ENCODE peak calls at places on chromosome 18, in four cellular contexts. B, R, A and O are unnamed samples.

GRCh38 chr18:2425426-2426317 is 145.6 kb downstream of the METTL4 start:
- DNase-seq in B (no peak), R (no peak), A (peak; percentile 34), O (no peak)

GRCh38 chr18:4125246-4125938 is 329.7 kb downstream of the DLGAP1 start:
- DNase-seq in B (no peak), R (no peak), A (peak; percentile 29), O (no peak)

GRCh38 chr18:32588191-32588590 is 117.5 kb upstream of the GAREM1 start:
- DNase-seq in B (no peak), R (no peak), A (no peak), O (no peak)

GRCh38 chr18:48956378-48956777 is 5.6 kb upstream of the SMAD7 start:
- DNase-seq in B (no peak), R (no peak), A (peak; percentile 40), O (no peak)

GRCh38 chr18:48632676-48633257 is 93.9 kb downstream of the CTIF start:
- DNase-seq in B (peak; percentile 44), R (no peak), A (no peak), O (no peak)

GRCh38 chr18:79531926-79532689 is 136.4 kb downstream of the NFATC1 start:
- DNase-seq in B (peak; percentile 54), R (no peak), A (no peak), O (no peak)

GRCh38 chr18:41875094-41875780 is 79.8 kb upstream of the PIK3C3 start:
- DNase-seq in B (no peak), R (no peak), A (peak; percentile 46), O (no peak)

GRCh38 chr18:55384551-55385275 is 203.3 kb downstream of the TCF4 start:
- DNase-seq in B (no peak), R (peak; percentile 31), A (peak; percentile 45), O (no peak)

GRCh38 chr18:55950379-55951166 is 362.6 kb upstream of the TCF4 start:
- DNase-seq in B (no peak), R (no peak), A (no peak), O (no peak)

GRCh38 chr18:22817844-22818243 is 115.3 kb upstream of the RBBP8 start:
- DNase-seq in B (no peak), R (no peak), A (no peak), O (no peak)

GRCh38 chr18:38805256-38805655 is 1239.7 kb upstream of the CELF4 start:
- DNase-seq in B (no peak), R (no peak), A (no peak), O (no peak)

GRCh38 chr18:54263904-54264336 is 5.4 kb upstream of the POLI start:
- DNase-seq in B (no peak), R (peak; percentile 30), A (no peak), O (no peak)

GRCh38 chr18:32057624-32058165 is 34.0 kb upstream of the RNF138 start:
- DNase-seq in B (no peak), R (no peak), A (no peak), O (no peak)

GRCh38 chr18:40867452-40867851 is 1087.6 kb upstream of the PIK3C3 start:
- DNase-seq in B (no peak), R (no peak), A (peak; percentile 73), O (no peak)

GRCh38 chr18:475202-475624 is 25.3 kb downstream of the COLEC12 start:
- DNase-seq in B (no peak), R (no peak), A (peak; percentile 58), O (no peak)

GRCh38 chr18:57128229-57128911 is 18.5 kb upstream of the BOD1L2 start:
- DNase-seq in B (no peak), R (no peak), A (no peak), O (no peak)

GRCh38 chr18:77876319-77876865 is 626.7 kb downstream of the GALR1 start:
- DNase-seq in B (no peak), R (no peak), A (no peak), O (no peak)

GRCh38 chr18:48428494-48429177 is 19.5 kb upstream of the ZBTB7C start:
- DNase-seq in B (no peak), R (no peak), A (no peak), O (no peak)

GRCh38 chr18:32438173-32438572 is 32.5 kb downstream of the GAREM1 start:
- DNase-seq in B (no peak), R (no peak), A (no peak), O (no peak)

GRCh38 chr18:64100136-64100922 is 48.6 kb downstream of the LINC00305 start:
- DNase-seq in B (no peak), R (peak; percentile 58), A (no peak), O (no peak)

GRCh38 chr18:80176334-80177080 is 67.4 kb downstream of the ADNP2 start:
- DNase-seq in B (peak; percentile 45), R (no peak), A (no peak), O (no peak)

GRCh38 chr18:52060612-52061259 is 279.3 kb upstream of the DCC start:
- DNase-seq in B (no peak), R (no peak), A (no peak), O (no peak)

GRCh38 chr18:74507120-74507881 is 11.1 kb downstream of the CNDP2 start:
- DNase-seq in B (no peak), R (no peak), A (no peak), O (no peak)

GRCh38 chr18:60038731-60039130 is 138.9 kb downstream of the PMAIP1 start:
- DNase-seq in B (no peak), R (no peak), A (no peak), O (no peak)

GRCh38 chr18:22952525-22952924 is 19.4 kb downstream of the RBBP8 start:
- DNase-seq in B (no peak), R (no peak), A (no peak), O (no peak)

GRCh38 chr18:54296017-54296416 is 26.7 kb downstream of the POLI start:
- DNase-seq in B (no peak), R (no peak), A (no peak), O (no peak)

GRCh38 chr18:75075429-75075841 is 133.5 kb downstream of the PTGR3 start:
- DNase-seq in B (no peak), R (no peak), A (no peak), O (no peak)

GRCh38 chr18:47522359-47522758 is 270.9 kb upstream of the SKOR2 start:
- DNase-seq in B (no peak), R (no peak), A (no peak), O (no peak)

GRCh38 chr18:25605322-25605721 is 253.4 kb upstream of the ZNF521 start:
- DNase-seq in B (no peak), R (no peak), A (no peak), O (no peak)

GRCh38 chr18:32742620-32743019 is 30.2 kb downstream of the KLHL14 start:
- DNase-seq in B (no peak), R (no peak), A (no peak), O (no peak)

GRCh38 chr18:64271975-64272659 is 123.2 kb upstream of the LINC00305 start:
- DNase-seq in B (no peak), R (no peak), A (no peak), O (no peak)

GRCh38 chr18:9429662-9429993 is 45.7 kb upstream of the RALBP1 start:
- DNase-seq in B (no peak), R (no peak), A (no peak), O (no peak)

GRCh38 chr18:65352183-65352582 is 398.6 kb upstream of the CDH7 start:
- DNase-seq in B (no peak), R (no peak), A (no peak), O (no peak)

GRCh38 chr18:3329471-3329870 is 67.5 kb downstream of the MYL12B start:
- DNase-seq in B (no peak), R (no peak), A (no peak), O (no peak)

GRCh38 chr18:63082661-63083531 is 236.7 kb downstream of the BCL2 start:
- DNase-seq in B (no peak), R (no peak), A (no peak), O (no peak)

GRCh38 chr18:2971741-2972552 is 41.0 kb downstream of the LPIN2 start:
- DNase-seq in B (peak; percentile 71), R (peak; percentile 45), A (peak; percentile 76), O (no peak)

DNA sequence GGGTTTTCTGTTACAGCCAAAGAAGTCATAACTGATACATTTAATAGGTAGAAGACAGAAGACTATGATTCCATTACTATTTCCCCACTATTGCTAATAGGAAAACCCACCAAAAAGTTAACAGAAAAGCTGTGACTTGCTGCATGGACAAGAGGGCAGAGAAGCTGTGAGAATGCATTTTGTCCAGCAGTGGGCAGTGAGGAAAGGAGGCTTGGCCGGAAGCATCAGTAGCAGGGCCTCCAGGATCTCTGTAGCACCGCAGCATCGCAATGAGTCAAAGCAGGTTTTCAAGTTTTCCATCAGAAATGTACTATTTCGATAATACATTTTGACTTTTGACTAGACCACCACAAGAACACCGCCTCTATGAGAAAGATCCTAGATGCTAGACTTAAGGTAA is 24.9 kb downstream of the MYO5B start:
- DNase-seq in B (no peak), R (no peak), A (no peak), O (no peak)
- TF ChIP-seq CTCF in B (no peak), R (no peak), A (no peak), O (no peak)

GRCh38 chr18:27752944-27753343 is 424.0 kb downstream of the CDH2 start:
- DNase-seq in B (no peak), R (no peak), A (no peak), O (no peak)

GRCh38 chr18:27749189-27749588 is 427.7 kb downstream of the CDH2 start:
- DNase-seq in B (no peak), R (no peak), A (no peak), O (no peak)

GRCh38 chr18:27748336-27748735 is 428.6 kb downstream of the CDH2 start:
- DNase-seq in B (no peak), R (no peak), A (no peak), O (no peak)

GRCh38 chr18:27746241-27746640 is 430.7 kb downstream of the CDH2 start:
- DNase-seq in B (no peak), R (no peak), A (no peak), O (no peak)

DNA sequence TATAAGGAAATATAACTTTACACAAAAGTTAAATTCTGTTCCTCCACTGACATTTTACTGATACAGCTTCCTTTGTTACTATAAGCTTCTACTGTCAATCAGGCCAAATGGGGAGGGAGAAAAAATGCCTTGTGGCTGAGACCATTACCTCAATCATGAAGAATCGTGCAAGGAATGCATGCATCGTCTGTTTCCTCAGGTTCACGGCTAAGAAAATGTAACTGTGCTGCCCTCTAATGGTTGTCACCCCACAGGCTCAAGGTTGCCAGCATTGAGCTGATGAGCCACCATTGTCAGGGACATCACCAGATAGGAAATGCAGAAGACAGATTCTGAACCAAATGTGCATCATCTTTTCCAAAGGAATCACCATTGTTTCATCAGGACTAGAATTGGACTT is 426.9 kb downstream of the CDH2 start:
- DNase-seq in B (no peak), R (peak; percentile 9), A (peak; percentile 93), O (no peak)
- TF ChIP-seq CTCF in B (peak; percentile 34), R (peak; percentile 70), A (peak; percentile 94), O (no peak)

GRCh38 chr18:69635482-69635881 is 234.8 kb downstream of the DOK6 start:
- DNase-seq in B (no peak), R (no peak), A (no peak), O (no peak)

GRCh38 chr18:69631281-69631680 is 230.6 kb downstream of the DOK6 start:
- DNase-seq in B (no peak), R (no peak), A (no peak), O (no peak)

GRCh38 chr18:69638056-69638455 is 237.4 kb downstream of the DOK6 start:
- DNase-seq in B (no peak), R (no peak), A (no peak), O (no peak)

GRCh38 chr18:69636529-69637301 is 236.0 kb downstream of the DOK6 start:
- DNase-seq in B (no peak), R (no peak), A (no peak), O (no peak)
- TF ChIP-seq CTCF in B (peak; percentile 14), R (no peak), A (peak; percentile 26), O (no peak)

GRCh38 chr18:58269931-58270330 is 225.9 kb downstream of the NEDD4L start:
- DNase-seq in B (no peak), R (no peak), A (no peak), O (no peak)
- TF ChIP-seq CTCF in B (no peak), R (no peak), A (no peak), O (no peak)